ENCODE peak calls at places on chromosomes 12 and 14, in six cellular contexts. Y, U, K, H, O and T are unnamed samples.

GRCh38 chr12:23428758-23429157 is 520.7 kb downstream of the SOX5 start:
- DNase-seq in Y (no peak), H (no peak), K (no peak), O (no peak), U (no peak), T (no peak)

GRCh38 chr14:94153750-94154350 is 20.3 kb upstream of the PPP4R4 start:
- DNase-seq in U (no peak), H (no peak), Y (no peak), K (no peak), O (no peak), T (no peak)

GRCh38 chr14:95190857-95191256 is 33.5 kb upstream of the DICER1 start:
- DNase-seq in U (no peak), H (no peak), O (no peak), Y (no peak), K (no peak), T (no peak)

GRCh38 chr12:4015225-4016076 is 142.3 kb upstream of the PARP11 start:
- DNase-seq in K (no peak), O (no peak), Y (no peak), U (no peak), H (peak; percentile 30), T (no peak)

GRCh38 chr12:124928912-124929530 is 14.6 kb upstream of the UBC start:
- DNase-seq in H (no peak), Y (no peak), K (no peak), O (no peak), U (no peak), T (no peak)

GRCh38 chr12:122100568-122100967 is 22.0 kb downstream of the MLXIP start:
- DNase-seq in H (no peak), K (no peak), Y (no peak), O (no peak), U (no peak), T (no peak)

GRCh38 chr14:44163946-44164345 is 343.1 kb downstream of the FSCB start:
- DNase-seq in O (no peak), U (no peak), Y (no peak), K (no peak), H (no peak), T (no peak)

GRCh38 chr12:98698603-98699463 is 53.7 kb downstream of the APAF1 start:
- DNase-seq in K (peak; percentile 72), O (peak; percentile 37), U (peak; percentile 75), Y (peak; percentile 66), H (peak; percentile 39), T (peak; percentile 61)

GRCh38 chr12:34597548-34598351 is 575.5 kb downstream of the ALG10 start:
- DNase-seq in U (no peak), K (peak; percentile 15), O (no peak), H (no peak), Y (no peak), T (no peak)

GRCh38 chr14:44846232-44846824 is 115.4 kb downstream of the KLHL28 start:
- DNase-seq in K (no peak), H (no peak), U (peak; percentile 57), O (peak; percentile 8), Y (peak; percentile 21), T (peak; percentile 26)

GRCh38 chr12:17062296-17063061 is 456.5 kb upstream of the LMO3 start:
- DNase-seq in O (no peak), H (no peak), K (no peak), Y (no peak), U (no peak), T (no peak)

GRCh38 chr12:69886101-69886500 is 61.1 kb downstream of the MYRFL start:
- DNase-seq in H (no peak), Y (no peak), U (no peak), O (no peak), K (no peak), T (no peak)

GRCh38 chr14:105398044-105398725 is at the start of gene TEX22:
- DNase-seq in U (peak; percentile 63), K (peak; percentile 75), O (no peak), Y (peak; percentile 75), H (peak; percentile 94), T (peak; percentile 92)
- TF ChIP-seq CTCF in U (no peak), K (peak; percentile 34), O (no peak), Y (no peak), H (peak; percentile 28), T (no peak)

GRCh38 chr12:78385541-78385940 is 479.0 kb upstream of the SYT1 start:
- DNase-seq in O (peak; percentile 17), K (no peak), Y (no peak), H (no peak), U (peak; percentile 12), T (no peak)

GRCh38 chr12:78387721-78388120 is 476.9 kb upstream of the SYT1 start:
- DNase-seq in O (no peak), Y (no peak), K (no peak), U (no peak), H (no peak), T (no peak)

GRCh38 chr12:78390920-78391319 is 473.7 kb upstream of the SYT1 start:
- DNase-seq in U (no peak), K (no peak), H (no peak), Y (no peak), O (no peak), T (no peak)

GRCh38 chr12:78386871-78387270 is 477.7 kb upstream of the SYT1 start:
- DNase-seq in H (no peak), O (no peak), U (no peak), Y (no peak), K (no peak), T (no peak)

DNA sequence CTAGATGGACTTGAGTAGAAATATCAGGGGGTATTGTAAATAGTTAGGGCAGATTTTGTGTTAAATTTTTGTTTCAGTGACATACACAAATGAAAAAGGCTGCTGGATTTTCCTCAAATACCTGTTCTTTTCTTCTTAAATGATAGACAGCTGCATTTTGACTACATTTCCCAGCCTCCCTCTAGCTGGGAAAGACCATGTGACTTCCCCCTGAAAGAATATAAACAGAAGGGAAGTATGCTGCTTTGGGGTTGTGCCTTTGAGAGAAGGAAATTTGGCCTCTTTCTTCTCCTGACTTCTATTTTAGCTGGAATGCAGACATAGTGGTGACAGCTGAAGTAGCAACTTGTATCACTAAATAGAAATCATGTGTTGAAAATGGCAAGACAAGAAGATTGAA is 476.1 kb upstream of the SYT1 start:
- DNase-seq in U (no peak), O (no peak), Y (no peak), K (no peak), H (no peak), T (no peak)
- TF ChIP-seq CTCF in U (no peak), O (no peak), Y (no peak), K (no peak), H (no peak), T (no peak)

DNA sequence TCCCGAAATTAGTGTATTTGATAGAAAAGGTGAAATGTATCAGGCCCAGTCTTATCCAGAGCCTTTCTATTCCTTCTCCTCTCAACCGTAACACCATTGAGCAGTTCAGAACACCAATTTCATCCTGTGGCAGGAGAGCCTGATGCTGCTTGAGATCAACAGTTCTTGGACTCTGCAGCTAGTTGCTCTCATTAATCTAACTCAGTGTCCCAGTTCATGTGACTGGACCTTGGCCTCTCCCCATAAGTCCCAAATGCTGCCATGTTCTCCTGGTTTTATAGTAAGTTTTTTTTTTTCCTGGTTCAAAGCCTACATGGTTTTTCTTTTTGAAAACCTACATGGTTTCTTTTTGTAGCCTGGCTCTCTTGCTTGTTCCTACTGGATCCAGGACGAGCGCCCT is 293.9 kb downstream of the ITPR2 start:
- DNase-seq in K (no peak), O (no peak), Y (no peak), H (no peak), U (no peak), T (no peak)
- TF ChIP-seq CTCF in K (no peak), O (no peak), Y (no peak), H (no peak), U (no peak), T (no peak)

GRCh38 chr14:56795284-56795622 is 15.0 kb downstream of the OTX2 start:
- DNase-seq in Y (no peak), K (no peak), H (no peak), O (no peak), U (no peak), T (no peak)

GRCh38 chr14:56796259-56796658 is 14.0 kb downstream of the OTX2 start:
- DNase-seq in K (no peak), O (no peak), Y (no peak), U (no peak), H (no peak), T (no peak)

GRCh38 chr14:56797003-56797568 is 13.2 kb downstream of the OTX2 start:
- DNase-seq in H (no peak), U (no peak), K (no peak), O (no peak), Y (no peak), T (no peak)

GRCh38 chr14:56794088-56794556 is 16.2 kb downstream of the OTX2 start:
- DNase-seq in O (no peak), H (no peak), K (no peak), Y (no peak), U (no peak), T (peak; percentile 13)

GRCh38 chr14:56794557-56795283 is 15.6 kb downstream of the OTX2 start:
- DNase-seq in Y (no peak), K (no peak), U (no peak), O (no peak), H (no peak), T (peak; percentile 35)
- TF ChIP-seq CTCF in Y (no peak), K (no peak), U (no peak), O (no peak), H (no peak), T (no peak)

GRCh38 chr14:66140213-66140918 is 345.8 kb upstream of the CCDC196 start:
- DNase-seq in Y (no peak), H (no peak), U (no peak), O (no peak), K (no peak), T (no peak)

GRCh38 chr14:66141733-66142132 is 344.4 kb upstream of the CCDC196 start:
- DNase-seq in K (no peak), U (no peak), Y (no peak), H (no peak), O (no peak), T (no peak)

GRCh38 chr14:66140963-66141362 is 345.2 kb upstream of the CCDC196 start:
- DNase-seq in H (no peak), K (no peak), O (no peak), U (no peak), Y (no peak), T (no peak)

GRCh38 chr14:66139432-66139831 is 346.7 kb upstream of the CCDC196 start:
- DNase-seq in H (no peak), U (no peak), O (no peak), K (no peak), Y (no peak), T (no peak)

GRCh38 chr14:66143387-66144112 is 342.6 kb upstream of the CCDC196 start:
- DNase-seq in H (no peak), O (no peak), Y (no peak), K (no peak), U (no peak), T (no peak)
- TF ChIP-seq CTCF in H (no peak), O (no peak), Y (no peak), K (no peak), U (no peak), T (no peak)

GRCh38 chr14:28774764-28775738 is 8.5 kb downstream of the FOXG1 start:
- DNase-seq in K (no peak), O (no peak), Y (no peak), H (no peak), U (no peak), T (no peak)

GRCh38 chr14:28773176-28773575 is 6.6 kb downstream of the FOXG1 start:
- DNase-seq in O (no peak), U (no peak), K (no peak), H (no peak), Y (no peak), T (no peak)

GRCh38 chr14:28772613-28773012 is 6.0 kb downstream of the FOXG1 start:
- DNase-seq in O (no peak), Y (no peak), U (no peak), H (no peak), K (no peak), T (no peak)

GRCh38 chr14:28776482-28777266 is 10.1 kb downstream of the FOXG1 start:
- DNase-seq in H (no peak), Y (no peak), K (no peak), U (no peak), O (no peak), T (no peak)

GRCh38 chr14:28773917-28774691 is 7.5 kb downstream of the FOXG1 start:
- DNase-seq in Y (no peak), O (peak; percentile 1), K (peak; percentile 63), U (peak; percentile 66), H (peak; percentile 56), T (peak; percentile 89)
- TF ChIP-seq CTCF in Y (no peak), O (peak; percentile 61), K (peak; percentile 57), U (peak; percentile 52), H (no peak), T (no peak)